ENCODE peak calls at places on chromosome 12, in five cellular contexts. One of them, this sample, is unnamed.

GRCh38 chr12:46354799-46355194 is 17.8 kb downstream of the SLC38A2 start:
- DNase-seq in PC-9: peak; percentile 37
- DNase-seq in fibroblast of lung: no peak
- DNase-seq in prostate gland: no peak
- DNase-seq in breast epithelium: no peak
- DNase-seq in this sample: no peak

GRCh38 chr12:24554612-24555300 is 394.1 kb downstream of the BCAT1 start:
- DNase-seq in PC-9: no peak
- DNase-seq in fibroblast of lung: no peak
- DNase-seq in prostate gland: no peak
- DNase-seq in breast epithelium: no peak
- DNase-seq in this sample: no peak

GRCh38 chr12:779745-780734 is 27.7 kb downstream of the WNK1 start:
- DNase-seq in PC-9: no peak
- DNase-seq in fibroblast of lung: peak; percentile 84
- DNase-seq in prostate gland: no peak
- DNase-seq in breast epithelium: no peak
- DNase-seq in this sample: no peak

GRCh38 chr12:115398311-115398781 is 714.4 kb upstream of the TBX3 start:
- DNase-seq in PC-9: no peak
- DNase-seq in fibroblast of lung: no peak
- DNase-seq in prostate gland: no peak
- DNase-seq in breast epithelium: peak; percentile 83
- DNase-seq in this sample: no peak

GRCh38 chr12:42118136-42118879 is 26.4 kb downstream of the GXYLT1 start:
- DNase-seq in PC-9: no peak
- DNase-seq in fibroblast of lung: peak; percentile 70
- DNase-seq in prostate gland: no peak
- DNase-seq in breast epithelium: no peak
- DNase-seq in this sample: no peak

GRCh38 chr12:123363385-123363742 is 1.3 kb downstream of the SBNO1 start:
- DNase-seq in PC-9: no peak
- DNase-seq in fibroblast of lung: no peak
- DNase-seq in prostate gland: no peak
- DNase-seq in breast epithelium: no peak
- DNase-seq in this sample: no peak

GRCh38 chr12:15151141-15152091 is 69.8 kb downstream of the RERG start:
- DNase-seq in PC-9: no peak
- DNase-seq in fibroblast of lung: peak; percentile 26
- DNase-seq in prostate gland: peak; percentile 28
- DNase-seq in breast epithelium: no peak
- DNase-seq in this sample: no peak

GRCh38 chr12:125185311-125185739 is 120.1 kb downstream of the AACS start:
- DNase-seq in PC-9: no peak
- DNase-seq in fibroblast of lung: no peak
- DNase-seq in prostate gland: no peak
- DNase-seq in breast epithelium: no peak
- DNase-seq in this sample: no peak

GRCh38 chr12:128823216-128823915 is 392 bp downstream of the SLC15A4 start:
- DNase-seq in PC-9: peak; percentile 37
- DNase-seq in fibroblast of lung: no peak
- DNase-seq in prostate gland: peak; percentile 28
- DNase-seq in breast epithelium: no peak
- DNase-seq in this sample: no peak

GRCh38 chr12:8038659-8039114 is 6.2 kb downstream of the FOXJ2 start:
- DNase-seq in PC-9: no peak
- DNase-seq in fibroblast of lung: peak; percentile 72
- DNase-seq in prostate gland: peak; percentile 82
- DNase-seq in breast epithelium: peak; percentile 71
- DNase-seq in this sample: peak; percentile 76

GRCh38 chr12:12902036-12902435 is 10.7 kb downstream of the GPRC5A start:
- DNase-seq in PC-9: peak; percentile 81
- DNase-seq in fibroblast of lung: peak; percentile 76
- DNase-seq in prostate gland: no peak
- DNase-seq in breast epithelium: no peak
- DNase-seq in this sample: no peak

GRCh38 chr12:12266389-12266872 is 413 bp downstream of the LRP6 start:
- DNase-seq in PC-9: peak; percentile 37
- DNase-seq in fibroblast of lung: no peak
- DNase-seq in prostate gland: peak; percentile 26
- DNase-seq in breast epithelium: no peak
- DNase-seq in this sample: peak; percentile 67

GRCh38 chr12:13587721-13588389 is 391.3 kb downstream of the EMP1 start:
- DNase-seq in PC-9: no peak
- DNase-seq in fibroblast of lung: no peak
- DNase-seq in prostate gland: no peak
- DNase-seq in breast epithelium: no peak
- DNase-seq in this sample: no peak

GRCh38 chr12:130435826-130436225 is 98.1 kb downstream of the PIWIL1 start:
- DNase-seq in PC-9: no peak
- DNase-seq in fibroblast of lung: no peak
- DNase-seq in prostate gland: no peak
- DNase-seq in breast epithelium: peak; percentile 25
- DNase-seq in this sample: no peak

GRCh38 chr12:32171211-32171610 is 64.6 kb downstream of the BICD1 start:
- DNase-seq in PC-9: no peak
- DNase-seq in fibroblast of lung: no peak
- DNase-seq in prostate gland: no peak
- DNase-seq in breast epithelium: no peak
- DNase-seq in this sample: no peak

GRCh38 chr12:93378373-93379310 is 917 bp downstream of the NUDT4 start:
- DNase-seq in PC-9: no peak
- DNase-seq in fibroblast of lung: peak; percentile 83
- DNase-seq in prostate gland: no peak
- DNase-seq in breast epithelium: no peak
- DNase-seq in this sample: no peak

GRCh38 chr12:68287106-68287505 is 33.7 kb upstream of the IL22 start:
- DNase-seq in PC-9: no peak
- DNase-seq in fibroblast of lung: no peak
- DNase-seq in prostate gland: no peak
- DNase-seq in breast epithelium: no peak
- DNase-seq in this sample: no peak

GRCh38 chr12:46459111-46459510 is 86.5 kb upstream of the SLC38A2 start:
- DNase-seq in PC-9: no peak
- DNase-seq in fibroblast of lung: peak; percentile 90
- DNase-seq in prostate gland: no peak
- DNase-seq in breast epithelium: no peak
- DNase-seq in this sample: no peak

GRCh38 chr12:9741726-9742125 is 8.8 kb upstream of the CLECL1 start:
- DNase-seq in PC-9: no peak
- DNase-seq in fibroblast of lung: no peak
- DNase-seq in prostate gland: no peak
- DNase-seq in breast epithelium: no peak
- DNase-seq in this sample: no peak

GRCh38 chr12:125203145-125203765 is 138.0 kb downstream of the AACS start:
- DNase-seq in PC-9: no peak
- DNase-seq in fibroblast of lung: no peak
- DNase-seq in prostate gland: no peak
- DNase-seq in breast epithelium: no peak
- DNase-seq in this sample: no peak

GRCh38 chr12:93982847-93983315 is 165.5 kb upstream of the PLXNC1 start:
- DNase-seq in PC-9: no peak
- DNase-seq in fibroblast of lung: peak; percentile 94
- DNase-seq in prostate gland: no peak
- DNase-seq in breast epithelium: no peak
- DNase-seq in this sample: no peak

GRCh38 chr12:27018071-27018470 is 3.9 kb upstream of the TM7SF3 start:
- DNase-seq in PC-9: no peak
- DNase-seq in fibroblast of lung: no peak
- DNase-seq in prostate gland: no peak
- DNase-seq in breast epithelium: no peak
- DNase-seq in this sample: no peak

GRCh38 chr12:74963867-74964331 is 245.7 kb downstream of the KCNC2 start:
- DNase-seq in PC-9: no peak
- DNase-seq in fibroblast of lung: no peak
- DNase-seq in prostate gland: no peak
- DNase-seq in breast epithelium: no peak
- DNase-seq in this sample: no peak

GRCh38 chr12:95396849-95397498 is 77.0 kb upstream of the METAP2 start:
- DNase-seq in PC-9: peak; percentile 66
- DNase-seq in fibroblast of lung: peak; percentile 10
- DNase-seq in prostate gland: no peak
- DNase-seq in breast epithelium: no peak
- DNase-seq in this sample: no peak

GRCh38 chr12:13362260-13362841 is 165.8 kb downstream of the EMP1 start:
- DNase-seq in PC-9: no peak
- DNase-seq in fibroblast of lung: peak; percentile 27
- DNase-seq in prostate gland: peak; percentile 26
- DNase-seq in breast epithelium: peak; percentile 55
- DNase-seq in this sample: peak; percentile 67

GRCh38 chr12:112665971-112666370 is 125.6 kb upstream of the RPH3A start:
- DNase-seq in PC-9: no peak
- DNase-seq in fibroblast of lung: no peak
- DNase-seq in prostate gland: no peak
- DNase-seq in breast epithelium: no peak
- DNase-seq in this sample: no peak

GRCh38 chr12:123532808-123533649 is 490 bp downstream of the RILPL1 start:
- DNase-seq in PC-9: no peak
- DNase-seq in fibroblast of lung: peak; percentile 53
- DNase-seq in prostate gland: no peak
- DNase-seq in breast epithelium: no peak
- DNase-seq in this sample: peak; percentile 73

GRCh38 chr12:26126340-26127284 is 1.8 kb upstream of the BHLHE41 start:
- DNase-seq in PC-9: peak; percentile 72
- DNase-seq in fibroblast of lung: peak; percentile 88
- DNase-seq in prostate gland: peak; percentile 87
- DNase-seq in breast epithelium: peak; percentile 84
- DNase-seq in this sample: peak; percentile 93

DNA sequence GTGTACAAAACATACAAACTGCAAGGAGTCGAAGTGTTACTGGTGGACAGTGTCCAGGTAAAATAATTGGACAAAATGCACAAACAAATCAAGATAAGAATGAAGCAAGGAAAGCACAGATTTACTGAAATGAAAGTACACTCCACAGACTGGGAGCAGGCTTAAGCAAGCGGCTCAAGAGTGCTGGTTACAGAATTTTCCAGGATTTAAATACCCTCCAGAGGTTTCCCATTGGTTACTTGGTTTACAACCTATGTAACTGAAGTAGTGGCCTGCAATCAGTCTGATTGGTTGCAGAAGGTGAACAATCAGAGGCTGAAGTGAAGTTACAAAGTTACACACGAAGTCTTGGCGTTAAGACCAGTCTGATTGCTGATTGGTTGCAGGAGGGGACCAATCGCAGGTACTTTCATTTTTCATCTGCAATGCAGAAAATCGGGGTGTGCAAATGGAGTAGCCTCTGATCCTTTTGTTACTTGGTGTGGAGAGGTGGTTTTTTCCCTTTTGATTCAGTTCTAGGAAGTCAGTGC is 11.6 kb upstream of the SCN8A start:
- DNase-seq in PC-9: no peak
- DNase-seq in fibroblast of lung: no peak
- DNase-seq in prostate gland: no peak
- DNase-seq in breast epithelium: no peak
- DNase-seq in this sample: no peak
- H3K27me3 ChIP-seq in PC-9: peaks cover 70% of the 10 kb centered on the region
- H3K27me3 ChIP-seq in fibroblast of lung: no peaks in the 10 kb centered on the region
- H3K27me3 ChIP-seq in prostate gland: no peaks in the 10 kb centered on the region
- H3K27me3 ChIP-seq in breast epithelium: no peaks in the 10 kb centered on the region
- H3K27me3 ChIP-seq in this sample: no peaks in the 10 kb centered on the region

GRCh38 chr12:111438501-111438900 is 32.8 kb downstream of the SH2B3 start:
- DNase-seq in PC-9: no peak
- DNase-seq in fibroblast of lung: peak; percentile 78
- DNase-seq in prostate gland: no peak
- DNase-seq in breast epithelium: no peak
- DNase-seq in this sample: no peak
- H3K4me3 ChIP-seq in PC-9: no peak overlapping the region
- H3K4me3 ChIP-seq in fibroblast of lung: no peak overlapping the region
- H3K4me3 ChIP-seq in prostate gland: no peak overlapping the region
- H3K4me3 ChIP-seq in breast epithelium: no peak overlapping the region
- H3K4me3 ChIP-seq in this sample: no peak overlapping the region

GRCh38 chr12:44245932-44246331 is 410.1 kb downstream of the TMEM117 start:
- DNase-seq in PC-9: no peak
- DNase-seq in fibroblast of lung: no peak
- DNase-seq in prostate gland: no peak
- DNase-seq in breast epithelium: no peak
- DNase-seq in this sample: no peak

GRCh38 chr12:44253338-44253856 is 417.5 kb downstream of the TMEM117 start:
- DNase-seq in PC-9: no peak
- DNase-seq in fibroblast of lung: no peak
- DNase-seq in prostate gland: no peak
- DNase-seq in breast epithelium: no peak
- DNase-seq in this sample: no peak

GRCh38 chr12:44248436-44248835 is 412.6 kb downstream of the TMEM117 start:
- DNase-seq in PC-9: no peak
- DNase-seq in fibroblast of lung: no peak
- DNase-seq in prostate gland: no peak
- DNase-seq in breast epithelium: no peak
- DNase-seq in this sample: no peak

GRCh38 chr12:44246481-44247105 is 410.7 kb downstream of the TMEM117 start:
- DNase-seq in PC-9: no peak
- DNase-seq in fibroblast of lung: peak; percentile 72
- DNase-seq in prostate gland: no peak
- DNase-seq in breast epithelium: no peak
- DNase-seq in this sample: no peak

DNA sequence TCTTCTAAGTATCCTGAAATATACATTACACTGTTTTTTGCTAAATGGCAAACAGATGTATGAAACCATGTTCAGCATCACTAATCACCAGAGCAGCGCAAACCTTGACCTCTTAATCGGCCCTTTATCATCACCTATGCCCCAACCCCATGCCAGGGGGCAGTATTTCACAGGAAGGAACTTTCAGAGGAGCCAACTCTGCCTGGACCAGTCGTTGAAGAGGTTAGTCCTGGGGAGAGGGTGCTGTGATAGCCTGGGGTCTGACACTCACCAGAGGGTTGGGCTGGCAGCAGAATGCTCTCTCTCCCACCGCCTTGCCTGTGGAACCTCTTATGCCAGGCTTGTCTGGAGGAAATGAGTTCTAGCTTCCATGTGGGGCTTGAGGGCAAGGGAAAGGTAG is 411.7 kb downstream of the TMEM117 start:
- DNase-seq in PC-9: no peak
- DNase-seq in fibroblast of lung: no peak
- DNase-seq in prostate gland: no peak
- DNase-seq in breast epithelium: no peak
- DNase-seq in this sample: no peak
- TF ChIP-seq CTCF in PC-9: peak; percentile 34
- TF ChIP-seq CTCF in fibroblast of lung: no peak
- TF ChIP-seq CTCF in prostate gland: no peak
- TF ChIP-seq CTCF in breast epithelium: no peak
- TF ChIP-seq CTCF in this sample: no peak

GRCh38 chr12:57239587-57240068 is 10.1 kb downstream of the SHMT2 start:
- DNase-seq in PC-9: no peak
- DNase-seq in fibroblast of lung: no peak
- DNase-seq in prostate gland: no peak
- DNase-seq in breast epithelium: no peak
- DNase-seq in this sample: no peak

GRCh38 chr12:57237653-57237951 is 8.1 kb downstream of the SHMT2 start:
- DNase-seq in PC-9: peak; percentile 51
- DNase-seq in fibroblast of lung: no peak
- DNase-seq in prostate gland: no peak
- DNase-seq in breast epithelium: no peak
- DNase-seq in this sample: no peak

GRCh38 chr12:57236925-57237652 is 7.6 kb downstream of the SHMT2 start:
- DNase-seq in PC-9: no peak
- DNase-seq in fibroblast of lung: no peak
- DNase-seq in prostate gland: no peak
- DNase-seq in breast epithelium: no peak
- DNase-seq in this sample: no peak

GRCh38 chr12:57238854-57239554 is 9.5 kb downstream of the SHMT2 start:
- DNase-seq in PC-9: peak; percentile 48
- DNase-seq in fibroblast of lung: peak; percentile 67
- DNase-seq in prostate gland: peak; percentile 78
- DNase-seq in breast epithelium: peak; percentile 83
- DNase-seq in this sample: no peak

GRCh38 chr12:57237952-57238853 is 8.7 kb downstream of the SHMT2 start:
- DNase-seq in PC-9: no peak
- DNase-seq in fibroblast of lung: no peak
- DNase-seq in prostate gland: no peak
- DNase-seq in breast epithelium: no peak
- DNase-seq in this sample: no peak
- H3K27me3 ChIP-seq in PC-9: peaks cover 30% of the 10 kb centered on the region
- H3K27me3 ChIP-seq in fibroblast of lung: peaks cover 16% of the 10 kb centered on the region
- H3K27me3 ChIP-seq in prostate gland: no peaks in the 10 kb centered on the region
- H3K27me3 ChIP-seq in breast epithelium: peaks cover 37% of the 10 kb centered on the region
- H3K27me3 ChIP-seq in this sample: peaks cover 28% of the 10 kb centered on the region